ENCODE peak calls at places on chromosomes 12 and 14, in six cellular contexts. X is progenitor cell of endocrine pancreas, Q is fibroblast of the aortic adventitia, R is brain microvascular endothelial cell, U is GM06990, L is omental fat pad. Z is an unnamed sample.

GRCh38 chr12:96617178-96617577 is 127.8 kb downstream of the CFAP54 start:
- DNase-seq in X (no peak), Q (no peak), R (no peak), U (no peak), L (no peak), Z (no peak)

GRCh38 chr14:51485733-51486132 is 166.0 kb upstream of the FRMD6 start:
- DNase-seq in X (no peak), Q (no peak), R (no peak), U (no peak), L (no peak), Z (no peak)

GRCh38 chr14:26709019-26709418 is 111.2 kb upstream of the NOVA1 start:
- DNase-seq in X (no peak), Q (peak), R (no peak), U (no peak), L (no peak), Z (no peak)

GRCh38 chr14:92503756-92504491 is 9.7 kb upstream of the RIN3 start:
- DNase-seq in X (no peak), Q (peak), R (peak), U (no peak), L (peak), Z (no peak)

GRCh38 chr12:88417531-88417930 is 162.7 kb downstream of the KITLG start:
- DNase-seq in X (no peak), Q (no peak), R (no peak), U (no peak), L (no peak), Z (no peak)

GRCh38 chr12:42143401-42144173 is 1.1 kb downstream of the GXYLT1 start:
- DNase-seq in X (no peak), Q (peak), R (peak), U (no peak), L (no peak), Z (no peak)

GRCh38 chr12:92942905-92943304 is 13.8 kb upstream of the EEA1 start:
- DNase-seq in X (no peak), Q (peak), R (peak), U (no peak), L (no peak), Z (no peak)

GRCh38 chr12:106585862-106586534 is 3.2 kb downstream of the RFX4 start:
- DNase-seq in X (peak), Q (no peak), R (no peak), U (peak), L (no peak), Z (no peak)

GRCh38 chr12:25386823-25387134 is 136.1 kb upstream of the KRAS start:
- DNase-seq in X (no peak), Q (no peak), R (no peak), U (no peak), L (no peak), Z (no peak)

GRCh38 chr12:47707905-47708543 is 2.2 kb upstream of the RPAP3 start:
- DNase-seq in X (no peak), Q (no peak), R (no peak), U (no peak), L (no peak), Z (no peak)

GRCh38 chr12:124745891-124746570 is 117.6 kb downstream of the SCARB1 start:
- DNase-seq in X (peak), Q (peak), R (peak), U (no peak), L (peak), Z (peak)

GRCh38 chr14:102020058-102020971 is 55.9 kb downstream of the DYNC1H1 start:
- DNase-seq in X (no peak), Q (peak), R (peak), U (no peak), L (no peak), Z (no peak)

GRCh38 chr12:110349521-110350151 is 53.9 kb downstream of the ANAPC7 start:
- DNase-seq in X (no peak), Q (no peak), R (no peak), U (no peak), L (no peak), Z (no peak)

GRCh38 chr12:126432780-126433179 is 1367.5 kb downstream of the AACS start:
- DNase-seq in X (no peak), Q (peak), R (no peak), U (no peak), L (no peak), Z (no peak)

GRCh38 chr12:68749861-68750260 is 3.9 kb downstream of the SLC35E3 start:
- DNase-seq in X (no peak), Q (no peak), R (no peak), U (no peak), L (no peak), Z (no peak)

GRCh38 chr12:80129895-80130535 is 30.7 kb downstream of the OTOGL start:
- DNase-seq in X (no peak), Q (peak), R (no peak), U (no peak), L (no peak), Z (no peak)

GRCh38 chr12:48788852-48789775 is at the start of gene ADCY6:
- DNase-seq in X (peak), Q (peak), R (peak), U (no peak), L (peak), Z (no peak)

GRCh38 chr12:38282886-38283285 is 33.7 kb upstream of the ALG10B start:
- DNase-seq in X (no peak), Q (no peak), R (no peak), U (no peak), L (no peak), Z (no peak)

GRCh38 chr14:36521598-36522345 is 1.7 kb upstream of the NKX2-1 start:
- DNase-seq in X (no peak), Q (no peak), R (no peak), U (no peak), L (no peak), Z (no peak)

GRCh38 chr14:77026930-77027537 is 1.5 kb downstream of the IRF2BPL start:
- DNase-seq in X (peak), Q (peak), R (no peak), U (peak), L (no peak), Z (no peak)

GRCh38 chr12:90618606-90619005 is 336.4 kb downstream of the CCER1 start:
- DNase-seq in X (no peak), Q (no peak), R (no peak), U (no peak), L (no peak), Z (no peak)

GRCh38 chr14:105200074-105200473 is 19.0 kb upstream of the NUDT14 start:
- DNase-seq in X (no peak), Q (no peak), R (no peak), U (no peak), L (no peak), Z (no peak)

GRCh38 chr14:105201928-105202513 is 20.9 kb upstream of the NUDT14 start:
- DNase-seq in X (no peak), Q (no peak), R (no peak), U (no peak), L (no peak), Z (no peak)

GRCh38 chr14:105200641-105201040 is 19.5 kb upstream of the NUDT14 start:
- DNase-seq in X (no peak), Q (no peak), R (no peak), U (no peak), L (no peak), Z (no peak)

GRCh38 chr14:105203057-105203494 is 22.0 kb upstream of the NUDT14 start:
- DNase-seq in X (peak), Q (peak), R (peak), U (peak), L (peak), Z (peak)

DNA sequence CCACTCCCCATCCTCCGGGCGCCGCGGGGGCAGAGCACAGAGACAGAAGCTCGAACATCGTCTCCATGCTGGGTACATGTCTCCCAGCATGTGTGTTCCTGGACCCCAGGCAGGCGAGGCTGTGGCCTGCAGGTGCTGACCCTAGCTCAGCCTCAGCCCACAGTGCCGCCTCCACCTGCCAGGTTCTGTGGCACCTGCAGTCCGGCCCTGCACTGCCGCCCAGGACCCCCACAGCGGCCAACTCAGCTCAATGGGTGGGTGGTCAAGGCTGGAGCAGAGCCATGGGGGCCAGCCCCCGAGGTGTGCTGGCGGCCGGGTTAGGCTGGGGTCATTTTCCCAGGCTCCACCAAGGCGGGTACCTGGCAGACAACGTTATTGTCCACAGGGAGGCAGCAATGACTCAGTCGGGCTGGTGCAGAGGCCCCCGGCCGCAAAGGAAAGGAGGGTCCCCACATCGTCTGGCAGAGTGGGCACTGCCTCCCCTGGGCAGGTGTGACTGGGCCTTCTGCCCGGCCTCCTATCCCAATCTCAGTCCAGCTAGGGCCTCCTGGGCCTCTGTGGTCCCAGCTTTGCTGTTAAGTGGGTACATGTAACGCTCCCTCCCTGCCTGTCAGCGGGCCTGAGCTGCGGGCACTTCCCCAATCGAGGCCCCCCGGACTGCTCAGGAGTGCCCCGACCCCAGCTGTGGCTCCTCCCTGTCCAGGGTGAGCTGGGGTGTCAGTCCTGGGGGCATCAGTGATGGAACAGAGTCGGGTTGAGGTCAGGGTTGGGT is 20.2 kb upstream of the NUDT14 start:
- DNase-seq in X (no peak), Q (no peak), R (no peak), U (no peak), L (no peak), Z (no peak)
- TF ChIP-seq CTCF in X (peak), Q (no peak), R (peak), U (no peak), L (no peak), Z (peak)

DNA sequence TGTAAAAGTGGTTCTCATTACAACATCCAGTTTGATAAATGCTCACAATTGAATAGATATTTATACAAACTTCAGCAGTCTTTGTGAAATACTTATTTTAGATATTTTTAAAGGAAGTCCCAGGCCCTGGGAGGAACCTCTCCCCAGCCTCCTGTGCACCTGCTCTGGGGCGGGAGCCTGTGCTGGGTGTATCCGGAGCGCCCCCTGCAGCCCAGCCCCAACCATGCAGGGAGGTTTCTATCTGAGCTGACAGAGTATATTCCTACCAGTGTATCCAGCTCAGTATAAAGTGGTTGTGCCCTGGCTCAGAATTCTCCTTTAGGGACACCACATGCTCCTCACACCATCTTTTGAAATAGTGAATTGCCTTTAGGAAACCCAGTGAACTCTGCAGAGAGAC is 851.8 kb downstream of the TMEM121 start:
- DNase-seq in X (no peak), Q (no peak), R (no peak), U (no peak), L (no peak), Z (no peak)
- TF ChIP-seq CTCF in X (no peak), Q (no peak), R (no peak), U (peak), L (no peak), Z (no peak)

GRCh38 chr12:29901585-29901984 is 117.8 kb upstream of the TMTC1 start:
- DNase-seq in X (no peak), Q (no peak), R (no peak), U (no peak), L (no peak), Z (no peak)
- TF ChIP-seq CTCF in X (peak), Q (no peak), R (peak), U (no peak), L (no peak), Z (no peak)

DNA sequence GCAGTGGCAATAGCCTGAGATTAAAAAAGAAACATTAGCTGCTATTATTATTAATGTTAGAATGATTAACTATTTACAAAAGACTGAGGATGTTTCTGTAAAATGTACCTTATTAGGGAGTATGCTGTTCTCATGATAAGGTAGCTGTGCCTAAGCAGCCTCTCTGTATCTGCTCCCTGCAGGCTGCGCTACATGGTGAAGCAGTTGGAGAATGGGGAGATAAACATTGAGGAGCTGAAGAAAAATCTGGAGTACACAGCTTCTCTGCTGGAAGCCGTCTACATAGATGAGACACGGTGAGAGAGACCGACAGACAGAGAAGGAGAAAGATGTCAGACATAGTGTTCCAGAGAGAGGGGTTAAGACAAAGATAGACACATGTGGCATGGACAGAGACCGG is 17.4 kb downstream of the PDE1B start:
- DNase-seq in X (no peak), Q (no peak), R (no peak), U (no peak), L (no peak), Z (no peak)
- TF ChIP-seq CTCF in X (no peak), Q (no peak), R (no peak), U (no peak), L (no peak), Z (no peak)

GRCh38 chr12:6335451-6336078 is 6.3 kb downstream of the TNFRSF1A start:
- DNase-seq in X (no peak), Q (peak), R (peak), U (peak), L (no peak), Z (no peak)
- TF ChIP-seq CTCF in X (peak), Q (peak), R (peak), U (peak), L (no peak), Z (no peak)

GRCh38 chr14:49464885-49465284 is 121.3 kb downstream of the RPS29 start:
- DNase-seq in X (no peak), Q (no peak), R (no peak), U (no peak), L (no peak), Z (no peak)
- TF ChIP-seq CTCF in X (peak), Q (peak), R (peak), U (peak), L (no peak), Z (no peak)